ENCODE peak calls at places on chromosomes 1 and 21, in six cellular contexts. U is D341Med; O is fibroblast of mammary gland; P is activated CD8-positive, alpha-beta memory T cell treated with anti-CD3 and anti-CD28 coated beads for 4 hours; R is RWPE1; F is CD4-positive, alpha-beta memory T cell. K is an unnamed sample.

GRCh38 chr21:37338671-37339526 is 27.7 kb upstream of the DYRK1A start:
- DNase-seq in U (no peak), O (peak; percentile 89), P (no peak), R (peak; percentile 95), F (no peak), K (no peak)

GRCh38 chr21:43347864-43348766 is 78.8 kb downstream of the SIK1 start:
- DNase-seq in U (no peak), O (no peak), P (no peak), R (no peak), F (no peak), K (no peak)

GRCh38 chr1:36116906-36117305 is 8.1 kb downstream of the COL8A2 start:
- DNase-seq in U (no peak), O (no peak), P (no peak), R (no peak), F (no peak), K (no peak)

GRCh38 chr1:24904731-24905354 is 25.2 kb downstream of the RUNX3 start:
- DNase-seq in U (no peak), O (no peak), P (no peak), R (no peak), F (no peak), K (no peak)

GRCh38 chr1:67053535-67053784 is 488 bp downstream of the SLC35D1 start:
- DNase-seq in U (peak; percentile 73), O (no peak), P (no peak), R (no peak), F (peak; percentile 41), K (no peak)

GRCh38 chr1:52662645-52663313 is 29.8 kb downstream of the SHISAL2A start:
- DNase-seq in U (peak; percentile 83), O (peak; percentile 35), P (no peak), R (peak; percentile 86), F (no peak), K (no peak)

GRCh38 chr21:36461918-36462486 is 17.9 kb downstream of the CLDN14 start:
- DNase-seq in U (no peak), O (no peak), P (no peak), R (no peak), F (no peak), K (no peak)

GRCh38 chr1:218658899-218659298 is 313.8 kb downstream of the TGFB2 start:
- DNase-seq in U (no peak), O (peak; percentile 88), P (no peak), R (peak; percentile 74), F (no peak), K (no peak)

GRCh38 chr1:60573726-60574409 is 500.3 kb upstream of the C1orf87 start:
- DNase-seq in U (no peak), O (peak; percentile 64), P (no peak), R (peak; percentile 83), F (no peak), K (no peak)

GRCh38 chr1:109547412-109548320 is 749 bp upstream of the GNAI3 start:
- DNase-seq in U (no peak), O (peak; percentile 16), P (no peak), R (no peak), F (no peak), K (no peak)

GRCh38 chr21:29264721-29265120 is 34.0 kb upstream of the BACH1 start:
- DNase-seq in U (no peak), O (peak; percentile 19), P (no peak), R (no peak), F (no peak), K (no peak)

GRCh38 chr1:243269461-243269801 is 13.6 kb downstream of the SDCCAG8 start:
- DNase-seq in U (no peak), O (no peak), P (no peak), R (no peak), F (no peak), K (no peak)

GRCh38 chr1:205579711-205580110 is 52.1 kb downstream of the ELK4 start:
- DNase-seq in U (no peak), O (no peak), P (no peak), R (no peak), F (no peak), K (no peak)

GRCh38 chr1:240611619-240612490 is at the start of gene GREM2:
- DNase-seq in U (peak; percentile 83), O (peak; percentile 95), P (peak; percentile 3), R (peak; percentile 25), F (peak; percentile 51), K (no peak)

GRCh38 chr1:44047131-44047530 is 15.9 kb upstream of the SLC6A9 start:
- DNase-seq in U (no peak), O (peak; percentile 51), P (no peak), R (no peak), F (no peak), K (no peak)

GRCh38 chr1:226406401-226406881 is 1.5 kb downstream of the PARP1 start:
- DNase-seq in U (peak; percentile 21), O (peak; percentile 29), P (no peak), R (peak; percentile 77), F (peak; percentile 12), K (peak; percentile 68)

GRCh38 chr21:28142692-28143091 is 850.0 kb downstream of the LTN1 start:
- DNase-seq in U (no peak), O (peak; percentile 84), P (no peak), R (no peak), F (no peak), K (no peak)

GRCh38 chr1:210445931-210446330 is 117.2 kb downstream of the HHAT start:
- DNase-seq in U (no peak), O (no peak), P (no peak), R (no peak), F (no peak), K (no peak)

GRCh38 chr21:21205604-21206003 is 207.4 kb downstream of the NCAM2 start:
- DNase-seq in U (no peak), O (no peak), P (no peak), R (no peak), F (no peak), K (no peak)

GRCh38 chr1:64822621-64823020 is 77.7 kb downstream of the RAVER2 start:
- DNase-seq in U (no peak), O (peak; percentile 55), P (no peak), R (no peak), F (no peak), K (no peak)

GRCh38 chr1:36971832-36972231 is 62.5 kb downstream of the GRIK3 start:
- DNase-seq in U (peak; percentile 89), O (no peak), P (no peak), R (no peak), F (no peak), K (no peak)

GRCh38 chr1:56798053-56798471 is 21.1 kb downstream of the FYB2 start:
- DNase-seq in U (no peak), O (peak; percentile 22), P (no peak), R (peak; percentile 16), F (no peak), K (no peak)

GRCh38 chr21:14858309-14858708 is 206.5 kb downstream of the NRIP1 start:
- DNase-seq in U (no peak), O (no peak), P (no peak), R (no peak), F (no peak), K (no peak)

GRCh38 chr1:233240839-233241682 is 54.5 kb downstream of the PCNX2 start:
- DNase-seq in U (peak; percentile 87), O (peak; percentile 50), P (no peak), R (peak; percentile 21), F (no peak), K (no peak)

GRCh38 chr21:45308211-45309068 is 20.7 kb upstream of the POFUT2 start:
- DNase-seq in U (no peak), O (peak; percentile 93), P (no peak), R (no peak), F (no peak), K (peak; percentile 91)

GRCh38 chr1:53604291-53604919 is 134.6 kb downstream of the GLIS1 start:
- DNase-seq in U (no peak), O (no peak), P (no peak), R (no peak), F (no peak), K (no peak)

GRCh38 chr1:72023063-72023647 is 259.2 kb downstream of the NEGR1 start:
- DNase-seq in U (peak; percentile 32), O (no peak), P (no peak), R (no peak), F (no peak), K (no peak)

GRCh38 chr1:115495603-115496002 is 146.2 kb upstream of the VANGL1 start:
- DNase-seq in U (no peak), O (peak; percentile 64), P (no peak), R (peak; percentile 69), F (no peak), K (no peak)

GRCh38 chr1:10635385-10635896 is 160.7 kb downstream of the PEX14 start:
- DNase-seq in U (no peak), O (peak; percentile 51), P (no peak), R (peak; percentile 93), F (no peak), K (no peak)

GRCh38 chr1:48692235-48692634 is 84.5 kb downstream of the BEND5 start:
- DNase-seq in U (no peak), O (no peak), P (no peak), R (no peak), F (no peak), K (no peak)

GRCh38 chr1:65059930-65060538 is 88.0 kb upstream of the AK4 start:
- DNase-seq in U (no peak), O (peak; percentile 68), P (no peak), R (peak; percentile 49), F (peak; percentile 25), K (no peak)

GRCh38 chr1:243513726-243514491 is 258.1 kb downstream of the SDCCAG8 start:
- DNase-seq in U (no peak), O (no peak), P (no peak), R (no peak), F (no peak), K (no peak)

GRCh38 chr1:199272107-199272506 is 633.3 kb downstream of the PTPRC start:
- DNase-seq in U (no peak), O (peak; percentile 54), P (no peak), R (peak; percentile 63), F (no peak), K (no peak)

K was measured in GF-D8.